ENCODE peak calls at places on chromosome 14, in four cellular contexts. K is stimulated activated CD4-positive, alpha-beta T cell treated with anti-CD3 and anti-CD28 coated beads, Interleukin-1b, Interleukin-23, amount 100 ng/mL, for 24 hours; N is NCI-H1092; S is activated CD4-positive, alpha-beta T cell treated with anti-CD3 and anti-CD28 coated beads for 48 hours. I is an unnamed sample.

GRCh38 chr14:65333926-65334687 is 78.4 kb upstream of the FUT8 start:
- DNase-seq in K (no peak), N (no peak), S (no peak), I (no peak)

GRCh38 chr14:101457177-101457935 is 103.9 kb upstream of the DIO3 start:
- DNase-seq in S (no peak), N (no peak), K (no peak), I (no peak)

GRCh38 chr14:37824936-37825698 is 229.7 kb downstream of the TTC6 start:
- DNase-seq in N (no peak), S (no peak), K (no peak), I (no peak)

GRCh38 chr14:102213470-102213869 is 73.8 kb downstream of the WDR20 start:
- DNase-seq in S (no peak), N (no peak), K (no peak), I (no peak)

GRCh38 chr14:89936654-89937185 is 17.8 kb downstream of the EFCAB11 start:
- DNase-seq in N (no peak), K (no peak), S (no peak), I (no peak)

GRCh38 chr14:90566481-90566880 is 169.7 kb downstream of the CALM1 start:
- DNase-seq in S (no peak), N (no peak), K (no peak), I (no peak)

GRCh38 chr14:89540830-89541470 is 123.9 kb upstream of the FOXN3 start:
- DNase-seq in N (no peak), S (no peak), K (no peak), I (no peak)

GRCh38 chr14:99541677-99542470 is 60.7 kb downstream of the CCNK start:
- DNase-seq in S (peak; percentile 35), K (no peak), N (no peak), I (peak; percentile 68)

GRCh38 chr14:83777516-83777915 is 1752.4 kb upstream of the FLRT2 start:
- DNase-seq in N (no peak), K (no peak), S (no peak), I (no peak)

GRCh38 chr14:29215853-29216252 is 449.3 kb downstream of the FOXG1 start:
- DNase-seq in K (no peak), S (no peak), N (no peak), I (no peak)

GRCh38 chr14:102187583-102188001 is 47.9 kb downstream of the WDR20 start:
- DNase-seq in S (no peak), K (no peak), N (no peak), I (no peak)

GRCh38 chr14:80387563-80387981 is 176.3 kb upstream of the DIO2 start:
- DNase-seq in K (no peak), N (no peak), S (no peak), I (no peak)

GRCh38 chr14:64995291-64995690 is 8.6 kb downstream of the FNTB start:
- DNase-seq in K (no peak), S (no peak), N (no peak), I (no peak)

GRCh38 chr14:59262717-59263469 is 74.4 kb downstream of the DAAM1 start:
- DNase-seq in S (no peak), N (peak; percentile 27), K (no peak), I (no peak)

GRCh38 chr14:69727860-69728259 is 39.1 kb upstream of the SRSF5 start:
- DNase-seq in N (no peak), S (no peak), K (no peak), I (no peak)

GRCh38 chr14:71465316-71465715 is 466.9 kb upstream of the RGS6 start:
- DNase-seq in K (no peak), S (no peak), N (no peak), I (no peak)

GRCh38 chr14:103314496-103315277 is 19.4 kb upstream of the EIF5 start:
- DNase-seq in S (no peak), K (no peak), N (no peak), I (peak; percentile 70)

GRCh38 chr14:26217778-26218177 is 380.1 kb downstream of the NOVA1 start:
- DNase-seq in S (no peak), K (no peak), N (no peak), I (no peak)

GRCh38 chr14:68607081-68607851 is 185.6 kb downstream of the ZFP36L1 start:
- DNase-seq in N (no peak), K (no peak), S (no peak), I (peak; percentile 63)

GRCh38 chr14:91154851-91155625 is 41.2 kb downstream of the DGLUCY start:
- DNase-seq in N (peak; percentile 82), K (no peak), S (peak; percentile 26), I (no peak)

GRCh38 chr14:29235991-29236390 is 469.4 kb downstream of the FOXG1 start:
- DNase-seq in N (no peak), K (no peak), S (no peak), I (no peak)

GRCh38 chr14:95341115-95341514 is 21.4 kb upstream of the CLMN start:
- DNase-seq in K (no peak), S (no peak), N (no peak), I (no peak)

I was measured in CMK.